ENCODE peak calls at places on chromosomes 16 and 17, in six cellular contexts. One of them, this sample, is unnamed.

GRCh38 chr16:57509231-57509923 is 23.1 kb upstream of the DOK4 start:
- DNase-seq in stimulated activated CD4-positive, alpha-beta T cell treated with anti-CD3 and anti-CD28 coated beads, Interleukin-2, amount 100 ng/mL, for 48 hours: no peak
- DNase-seq in heart right ventricle: no peak
- DNase-seq in upper lobe of right lung: no peak
- DNase-seq in A172: no peak
- DNase-seq in WTC11: no peak
- DNase-seq in this sample: no peak

GRCh38 chr17:51997723-51998122 is 160.8 kb downstream of the CA10 start:
- DNase-seq in heart right ventricle: no peak
- DNase-seq in stimulated activated CD4-positive, alpha-beta T cell treated with anti-CD3 and anti-CD28 coated beads, Interleukin-2, amount 100 ng/mL, for 48 hours: no peak
- DNase-seq in upper lobe of right lung: no peak
- DNase-seq in WTC11: no peak
- DNase-seq in A172: no peak
- DNase-seq in this sample: no peak

GRCh38 chr17:34598161-34598776 is 18.9 kb downstream of the TMEM132E start:
- DNase-seq in stimulated activated CD4-positive, alpha-beta T cell treated with anti-CD3 and anti-CD28 coated beads, Interleukin-2, amount 100 ng/mL, for 48 hours: no peak
- DNase-seq in A172: no peak
- DNase-seq in upper lobe of right lung: no peak
- DNase-seq in WTC11: peak
- DNase-seq in heart right ventricle: no peak
- DNase-seq in this sample: no peak

GRCh38 chr16:75111514-75112280 is 4.9 kb downstream of the LDHD start:
- DNase-seq in heart right ventricle: no peak
- DNase-seq in A172: no peak
- DNase-seq in upper lobe of right lung: peak
- DNase-seq in stimulated activated CD4-positive, alpha-beta T cell treated with anti-CD3 and anti-CD28 coated beads, Interleukin-2, amount 100 ng/mL, for 48 hours: no peak
- DNase-seq in WTC11: no peak
- DNase-seq in this sample: no peak

GRCh38 chr17:79666111-79666510 is 55.3 kb upstream of the RBFOX3 start:
- DNase-seq in A172: no peak
- DNase-seq in WTC11: no peak
- DNase-seq in stimulated activated CD4-positive, alpha-beta T cell treated with anti-CD3 and anti-CD28 coated beads, Interleukin-2, amount 100 ng/mL, for 48 hours: no peak
- DNase-seq in upper lobe of right lung: peak
- DNase-seq in heart right ventricle: no peak
- DNase-seq in this sample: no peak

GRCh38 chr17:17798010-17798556 is 38.7 kb downstream of the SREBF1 start:
- DNase-seq in WTC11: no peak
- DNase-seq in heart right ventricle: no peak
- DNase-seq in stimulated activated CD4-positive, alpha-beta T cell treated with anti-CD3 and anti-CD28 coated beads, Interleukin-2, amount 100 ng/mL, for 48 hours: no peak
- DNase-seq in A172: no peak
- DNase-seq in upper lobe of right lung: no peak
- DNase-seq in this sample: no peak

GRCh38 chr17:52721932-52722331 is 563.4 kb upstream of the CA10 start:
- DNase-seq in heart right ventricle: no peak
- DNase-seq in upper lobe of right lung: no peak
- DNase-seq in stimulated activated CD4-positive, alpha-beta T cell treated with anti-CD3 and anti-CD28 coated beads, Interleukin-2, amount 100 ng/mL, for 48 hours: no peak
- DNase-seq in WTC11: no peak
- DNase-seq in A172: no peak
- DNase-seq in this sample: no peak

GRCh38 chr17:74763565-74764387 is 12.4 kb downstream of the NAT9 start:
- DNase-seq in stimulated activated CD4-positive, alpha-beta T cell treated with anti-CD3 and anti-CD28 coated beads, Interleukin-2, amount 100 ng/mL, for 48 hours: no peak
- DNase-seq in upper lobe of right lung: no peak
- DNase-seq in A172: no peak
- DNase-seq in heart right ventricle: no peak
- DNase-seq in WTC11: no peak
- DNase-seq in this sample: peak

GRCh38 chr17:40025991-40026815 is 11.0 kb downstream of the CSF3 start:
- DNase-seq in heart right ventricle: no peak
- DNase-seq in stimulated activated CD4-positive, alpha-beta T cell treated with anti-CD3 and anti-CD28 coated beads, Interleukin-2, amount 100 ng/mL, for 48 hours: no peak
- DNase-seq in A172: peak
- DNase-seq in upper lobe of right lung: no peak
- DNase-seq in WTC11: no peak
- DNase-seq in this sample: no peak

GRCh38 chr16:66471264-66471663 is 44.2 kb downstream of the BEAN1 start:
- DNase-seq in upper lobe of right lung: no peak
- DNase-seq in stimulated activated CD4-positive, alpha-beta T cell treated with anti-CD3 and anti-CD28 coated beads, Interleukin-2, amount 100 ng/mL, for 48 hours: no peak
- DNase-seq in A172: no peak
- DNase-seq in heart right ventricle: no peak
- DNase-seq in WTC11: no peak
- DNase-seq in this sample: no peak

GRCh38 chr16:72848759-72849664 is 198.9 kb downstream of the ZFHX3 start:
- DNase-seq in A172: peak
- DNase-seq in WTC11: no peak
- DNase-seq in heart right ventricle: peak
- DNase-seq in stimulated activated CD4-positive, alpha-beta T cell treated with anti-CD3 and anti-CD28 coated beads, Interleukin-2, amount 100 ng/mL, for 48 hours: no peak
- DNase-seq in upper lobe of right lung: peak
- DNase-seq in this sample: no peak

This sample was measured in neuronal stem cell.